ENCODE peak calls at places on chromosomes 2 and 18, in ten cellular contexts. S, B, C, L, Q, Y, R, E, H and M are unnamed samples.

GRCh38 chr2:215451012-215451756 is 15.3 kb upstream of the FN1 start:
- DNase-seq in S (no peak), B (no peak), C (no peak), L (no peak), Q (no peak), Y (no peak), R (no peak), E (no peak), H (no peak), M (no peak)

GRCh38 chr2:241810304-241811208 is 1.6 kb downstream of the NEU4 start:
- DNase-seq in S (no peak), B (no peak), C (no peak), L (no peak), Q (no peak), Y (no peak), R (no peak), E (no peak), H (peak; percentile 46), M (peak; percentile 59)

GRCh38 chr2:181258761-181259160 is 198.4 kb upstream of the ITGA4 start:
- DNase-seq in S (no peak), B (no peak), C (no peak), L (no peak), Q (no peak), Y (no peak), R (no peak), E (no peak), H (no peak), M (no peak)

GRCh38 chr2:171864357-171864985 is 29.6 kb downstream of the SLC25A12 start:
- DNase-seq in S (no peak), B (no peak), C (no peak), L (no peak), Q (no peak), Y (no peak), R (no peak), E (no peak), H (no peak), M (no peak)

GRCh38 chr2:20446280-20446916 is 476 bp upstream of the RHOB start:
- DNase-seq in S (no peak), B (peak; percentile 41), C (no peak), L (peak; percentile 27), Q (no peak), Y (no peak), R (no peak), E (no peak), H (peak; percentile 76), M (peak; percentile 78)

GRCh38 chr2:150479075-150479915 is 8.2 kb downstream of the RND3 start:
- DNase-seq in S (no peak), B (no peak), C (peak; percentile 44), L (no peak), Q (no peak), Y (no peak), R (no peak), E (no peak), H (no peak), M (no peak)

GRCh38 chr2:112794131-112794733 is 9.9 kb upstream of the IL1A start:
- DNase-seq in S (no peak), B (no peak), C (peak; percentile 64), L (peak; percentile 44), Q (peak; percentile 98), Y (no peak), R (no peak), E (no peak), H (no peak), M (peak; percentile 69)

GRCh38 chr2:6750389-6751158 is 115.1 kb downstream of the CMPK2 start:
- DNase-seq in S (no peak), B (no peak), C (no peak), L (no peak), Q (no peak), Y (no peak), R (no peak), E (no peak), H (no peak), M (no peak)

GRCh38 chr2:197873293-197873701 is 68.9 kb downstream of the PLCL1 start:
- DNase-seq in S (no peak), B (peak; percentile 59), C (no peak), L (no peak), Q (no peak), Y (peak; percentile 15), R (no peak), E (no peak), H (no peak), M (no peak)

GRCh38 chr18:25279556-25279955 is 72.4 kb downstream of the ZNF521 start:
- DNase-seq in S (no peak), B (no peak), C (no peak), L (no peak), Q (no peak), Y (no peak), R (no peak), E (no peak), H (no peak), M (no peak)

GRCh38 chr2:223897669-223898314 is 47.3 kb downstream of the WDFY1 start:
- DNase-seq in S (no peak), B (no peak), C (no peak), L (no peak), Q (no peak), Y (no peak), R (no peak), E (no peak), H (no peak), M (no peak)

GRCh38 chr2:239968717-239969116 is 56.4 kb downstream of the NDUFA10 start:
- DNase-seq in S (no peak), B (no peak), C (no peak), L (no peak), Q (no peak), Y (no peak), R (no peak), E (no peak), H (no peak), M (no peak)

GRCh38 chr2:5921081-5921642 is 229.0 kb downstream of the SOX11 start:
- DNase-seq in S (no peak), B (no peak), C (no peak), L (peak; percentile 43), Q (no peak), Y (no peak), R (peak; percentile 29), E (no peak), H (no peak), M (no peak)

GRCh38 chr18:56233595-56233994 is 404.8 kb downstream of the TXNL1 start:
- DNase-seq in S (no peak), B (no peak), C (peak; percentile 34), L (no peak), Q (no peak), Y (no peak), R (no peak), E (no peak), H (no peak), M (peak; percentile 66)

GRCh38 chr2:191064590-191064989 is 50.6 kb upstream of the STAT1 start:
- DNase-seq in S (no peak), B (no peak), C (no peak), L (no peak), Q (no peak), Y (no peak), R (no peak), E (no peak), H (no peak), M (no peak)

GRCh38 chr2:38740851-38741541 is 10.2 kb downstream of the SRSF7 start:
- DNase-seq in S (no peak), B (peak; percentile 76), C (peak; percentile 62), L (no peak), Q (peak; percentile 52), Y (no peak), R (no peak), E (peak; percentile 19), H (peak; percentile 26), M (no peak)

GRCh38 chr2:160649698-160650097 is 156.1 kb upstream of the RBMS1 start:
- DNase-seq in S (no peak), B (no peak), C (no peak), L (no peak), Q (no peak), Y (no peak), R (no peak), E (no peak), H (no peak), M (no peak)

GRCh38 chr2:147096671-147097070 is 748.2 kb upstream of the ACVR2A start:
- DNase-seq in S (no peak), B (no peak), C (no peak), L (no peak), Q (no peak), Y (no peak), R (no peak), E (no peak), H (no peak), M (no peak)

GRCh38 chr2:82795446-82795845 is 1663.6 kb downstream of the SUCLG1 start:
- DNase-seq in S (no peak), B (no peak), C (peak; percentile 87), L (no peak), Q (no peak), Y (no peak), R (no peak), E (no peak), H (no peak), M (no peak)

GRCh38 chr2:104358122-104358521 is 495.8 kb upstream of the POU3F3 start:
- DNase-seq in S (no peak), B (no peak), C (no peak), L (no peak), Q (no peak), Y (no peak), R (no peak), E (no peak), H (no peak), M (no peak)

GRCh38 chr18:47911877-47912276 is 18.6 kb downstream of the SMAD2 start:
- DNase-seq in S (no peak), B (no peak), C (no peak), L (no peak), Q (no peak), Y (no peak), R (no peak), E (no peak), H (no peak), M (no peak)

GRCh38 chr2:23404426-23404825 is 19.4 kb downstream of the KLHL29 start:
- DNase-seq in S (peak; percentile 70), B (peak; percentile 70), C (peak; percentile 80), L (no peak), Q (peak; percentile 68), Y (no peak), R (no peak), E (no peak), H (no peak), M (peak; percentile 71)
- H3K4me3 ChIP-seq in S (peak overlapping the region; percentile 79), B (no peak overlapping the region), C (no peak overlapping the region), L (no peak overlapping the region), Q (no peak overlapping the region), Y (no peak overlapping the region), R (no peak overlapping the region), E (no peak overlapping the region), H (no peak overlapping the region), M (no peak overlapping the region)

GRCh38 chr2:238339814-238340213 is 19.5 kb downstream of the TRAF3IP1 start:
- DNase-seq in S (no peak), B (no peak), C (no peak), L (no peak), Q (no peak), Y (no peak), R (no peak), E (no peak), H (no peak), M (no peak)
- TF ChIP-seq POLR2AphosphoS5 in S (no peak), B (no peak), C (no peak), L (no peak), Q (no peak), Y (no peak), R (no peak), E (no peak), H (no peak), M (no peak)

GRCh38 chr2:178810422-178810821 is 3.2 kb upstream of the TTN start:
- DNase-seq in S (no peak), B (no peak), C (no peak), L (no peak), Q (no peak), Y (no peak), R (no peak), E (no peak), H (no peak), M (no peak)
- H3K4me3 ChIP-seq in S (no peak overlapping the region), B (no peak overlapping the region), C (no peak overlapping the region), L (no peak overlapping the region), Q (no peak overlapping the region), Y (no peak overlapping the region), R (no peak overlapping the region), E (no peak overlapping the region), H (no peak overlapping the region), M (no peak overlapping the region)

GRCh38 chr2:64629329-64629781 is 24.4 kb downstream of the SERTAD2 start:
- DNase-seq in S (no peak), B (no peak), C (no peak), L (peak; percentile 26), Q (no peak), Y (no peak), R (no peak), E (no peak), H (peak; percentile 44), M (peak; percentile 72)
- TF ChIP-seq POLR2AphosphoS5 in S (no peak), B (no peak), C (no peak), L (no peak), Q (no peak), Y (no peak), R (no peak), E (no peak), H (no peak), M (no peak)